ENCODE peak calls at places on chromosomes 3 and 15, in nine cellular contexts. P is endothelial cell of umbilical vein; W is kidney epithelial cell; Q is CD8-positive, alpha-beta T cell; Z is CD4-positive, alpha-beta T cell; A is endothelial cell; U is ovary; X is adrenal gland; M is thyroid gland. E is an unnamed sample.

GRCh38 chr3:182608876-182609275 is 184.4 kb upstream of the ATP11B start:
- DNase-seq in P (no peak), W (no peak), Q (no peak), Z (no peak), A (no peak), U (no peak), X (no peak), M (no peak), E (no peak)

GRCh38 chr15:25664761-25665160 is 198.4 kb downstream of the ATP10A start:
- DNase-seq in P (no peak), W (no peak), Q (no peak), Z (no peak), A (no peak), U (no peak), X (no peak), M (no peak), E (no peak)

GRCh38 chr3:71581981-71582611 is 1.4 kb downstream of the FOXP1 start:
- DNase-seq in P (peak; percentile 56), W (no peak), Q (peak; percentile 44), Z (peak; percentile 29), A (peak; percentile 58), U (peak; percentile 68), X (peak; percentile 52), M (peak; percentile 80), E (peak; percentile 88)

GRCh38 chr15:41913251-41913650 is 19.4 kb upstream of the SPTBN5 start:
- DNase-seq in P (no peak), W (no peak), Q (no peak), Z (no peak), A (no peak), U (no peak), X (no peak), M (no peak), E (no peak)

GRCh38 chr3:54527953-54528352 is 399.9 kb downstream of the LRTM1 start:
- DNase-seq in P (no peak), W (no peak), Q (no peak), Z (no peak), A (no peak), U (no peak), X (no peak), M (peak; percentile 6), E (no peak)

GRCh38 chr15:68644088-68644904 is 65.5 kb downstream of the CORO2B start:
- DNase-seq in P (no peak), W (no peak), Q (no peak), Z (no peak), A (no peak), U (peak; percentile 9), X (no peak), M (no peak), E (no peak)

GRCh38 chr3:122940628-122941086 is 86.9 kb downstream of the SEMA5B start:
- DNase-seq in P (no peak), W (no peak), Q (no peak), Z (no peak), A (no peak), U (peak; percentile 39), X (peak; percentile 23), M (no peak), E (no peak)

GRCh38 chr3:37536033-37536432 is 325.6 kb upstream of the CTDSPL start:
- DNase-seq in P (no peak), W (no peak), Q (no peak), Z (no peak), A (no peak), U (no peak), X (no peak), M (peak; percentile 42), E (no peak)

GRCh38 chr3:185824051-185824466 is 783 bp downstream of the IGF2BP2 start:
- DNase-seq in P (peak; percentile 49), W (no peak), Q (no peak), Z (no peak), A (peak; percentile 20), U (peak; percentile 43), X (peak; percentile 36), M (peak; percentile 17), E (no peak)

GRCh38 chr15:67303490-67304363 is 49.1 kb downstream of the IQCH start:
- DNase-seq in P (peak; percentile 49), W (peak; percentile 9), Q (peak; percentile 22), Z (no peak), A (no peak), U (no peak), X (no peak), M (peak; percentile 17), E (no peak)

GRCh38 chr3:50885491-50885890 is 210.8 kb downstream of the DOCK3 start:
- DNase-seq in P (no peak), W (no peak), Q (no peak), Z (no peak), A (no peak), U (no peak), X (no peak), M (no peak), E (no peak)
- TF ChIP-seq CTCF in P (no peak), W (no peak), Q (no peak), Z (no peak), A (no peak), U (no peak), X (no peak), M (peak; percentile 19), E (peak; percentile 12)

GRCh38 chr15:43939070-43939469 is 112.3 kb downstream of the WDR76 start:
- DNase-seq in P (peak; percentile 64), W (no peak), Q (no peak), Z (no peak), A (peak; percentile 26), U (no peak), X (no peak), M (no peak), E (no peak)
- TF ChIP-seq CTCF in P (peak; percentile 47), W (peak; percentile 57), Q (no peak), Z (no peak), A (peak; percentile 44), U (no peak), X (peak; percentile 21), M (peak; percentile 40), E (peak; percentile 70)

GRCh38 chr3:126131881-126132750 is 48.2 kb upstream of the SLC41A3 start:
- DNase-seq in P (no peak), W (no peak), Q (no peak), Z (no peak), A (no peak), U (no peak), X (peak; percentile 13), M (no peak), E (peak; percentile 72)

GRCh38 chr3:126134219-126134975 is 46.0 kb downstream of the ALDH1L1 start:
- DNase-seq in P (peak; percentile 42), W (no peak), Q (peak; percentile 39), Z (peak; percentile 11), A (peak; percentile 77), U (peak; percentile 78), X (peak; percentile 69), M (peak; percentile 56), E (peak; percentile 87)

GRCh38 chr3:126130981-126131750 is 47.2 kb upstream of the SLC41A3 start:
- DNase-seq in P (no peak), W (no peak), Q (no peak), Z (no peak), A (no peak), U (no peak), X (peak; percentile 13), M (no peak), E (peak; percentile 68)

GRCh38 chr3:126133606-126134005 is 46.8 kb downstream of the ALDH1L1 start:
- DNase-seq in P (no peak), W (no peak), Q (no peak), Z (no peak), A (no peak), U (no peak), X (peak; percentile 9), M (no peak), E (peak; percentile 66)

DNA sequence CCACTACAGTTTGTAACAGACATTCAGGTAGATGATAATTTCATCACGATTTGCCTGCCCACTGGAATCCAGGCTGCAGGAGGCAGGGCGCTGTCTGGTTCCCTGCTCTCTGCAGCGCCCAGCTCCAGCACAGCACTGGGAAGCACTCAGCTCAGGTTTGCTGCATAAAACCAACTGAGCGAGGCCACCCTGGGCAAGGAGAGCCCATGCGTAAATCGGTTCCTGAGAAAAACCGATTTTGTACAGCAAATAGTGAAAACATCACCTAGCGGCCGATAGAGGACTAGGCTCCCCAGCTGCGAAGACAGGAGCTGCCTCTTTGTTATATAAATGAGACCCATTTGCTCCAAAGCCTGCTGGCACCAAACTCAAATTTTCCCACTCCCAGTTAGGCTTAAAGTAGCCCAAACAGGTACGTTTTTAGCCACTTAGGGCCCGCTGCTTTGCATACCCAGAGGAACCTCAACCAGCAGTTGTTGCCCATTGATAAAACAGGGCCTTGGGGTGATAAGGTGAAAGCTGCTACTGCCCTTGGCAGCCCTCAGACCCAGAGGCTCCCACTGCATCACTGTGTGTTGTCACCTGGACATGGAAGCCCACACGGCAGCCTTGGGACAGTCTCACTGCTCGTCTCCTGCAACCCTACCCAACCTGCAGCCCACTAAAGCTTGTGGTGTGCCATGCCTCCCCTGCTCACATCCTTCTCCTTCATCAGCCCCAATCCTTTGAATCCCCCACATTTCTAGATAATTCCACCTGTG is 47.5 kb downstream of the ALDH1L1 start:
- DNase-seq in P (no peak), W (no peak), Q (no peak), Z (no peak), A (no peak), U (no peak), X (peak; percentile 5), M (peak; percentile 19), E (peak; percentile 51)
- TF ChIP-seq CTCF in P (no peak), W (peak; percentile 55), Q (no peak), Z (no peak), A (peak; percentile 41), U (no peak), X (no peak), M (peak; percentile 20), E (peak; percentile 64)

GRCh38 chr3:168534761-168535160 is 439.0 kb upstream of the GOLIM4 start:
- DNase-seq in P (no peak), W (no peak), Q (no peak), Z (no peak), A (no peak), U (no peak), X (no peak), M (no peak), E (no peak)
- TF ChIP-seq CTCF in P (no peak), W (no peak), Q (no peak), Z (no peak), A (no peak), U (no peak), X (no peak), M (no peak), E (no peak)

GRCh38 chr3:174002543-174002942 is 605.0 kb downstream of the NLGN1 start:
- DNase-seq in P (peak; percentile 26), W (no peak), Q (no peak), Z (no peak), A (peak; percentile 7), U (no peak), X (no peak), M (no peak), E (no peak)
- TF ChIP-seq CTCF in P (peak; percentile 11), W (peak; percentile 26), Q (no peak), Z (no peak), A (peak; percentile 41), U (no peak), X (no peak), M (no peak), E (peak; percentile 52)

DNA sequence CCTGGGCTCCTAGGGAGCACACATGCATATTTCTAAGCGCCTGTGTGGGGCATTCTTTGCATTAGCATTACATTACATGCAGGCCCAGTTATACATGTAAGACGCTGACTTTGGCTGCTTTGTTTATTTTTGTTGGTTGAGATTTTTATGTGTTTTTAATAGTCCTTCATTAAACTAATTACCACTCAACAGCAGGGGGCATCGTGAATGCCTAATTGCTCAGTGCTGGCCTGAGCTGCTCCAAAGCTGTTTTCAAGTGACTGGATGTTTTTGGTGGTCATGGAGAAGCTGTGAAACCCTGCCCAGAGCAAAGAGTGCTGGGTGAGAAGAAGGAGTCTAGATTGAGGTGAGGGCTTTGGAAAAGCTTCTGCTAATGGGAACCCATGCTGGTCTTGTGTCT is 41.5 kb downstream of the GPD1L start:
- DNase-seq in P (no peak), W (no peak), Q (no peak), Z (no peak), A (no peak), U (no peak), X (no peak), M (no peak), E (no peak)
- TF ChIP-seq CTCF in P (no peak), W (no peak), Q (no peak), Z (no peak), A (no peak), U (no peak), X (no peak), M (no peak), E (peak; percentile 18)